ENCODE peak calls at places on chromosomes 3 and 15, in five cellular contexts. One of them, this sample, is unnamed.

GRCh38 chr3:125615256-125615655 is 20.0 kb upstream of the OSBPL11 start:
- DNase-seq in adrenal gland: no peak
- DNase-seq in breast epithelium: no peak
- DNase-seq in uterus: no peak
- DNase-seq in A549: no peak
- DNase-seq in this sample: no peak

GRCh38 chr15:77810180-77810579 is 177.5 kb upstream of the LINGO1 start:
- DNase-seq in adrenal gland: no peak
- DNase-seq in breast epithelium: no peak
- DNase-seq in uterus: no peak
- DNase-seq in A549: no peak
- DNase-seq in this sample: no peak

GRCh38 chr3:159616234-159616825 is 372.3 kb upstream of the IL12A start:
- DNase-seq in adrenal gland: peak; percentile 60
- DNase-seq in breast epithelium: no peak
- DNase-seq in uterus: peak; percentile 21
- DNase-seq in A549: peak; percentile 67
- DNase-seq in this sample: no peak

GRCh38 chr15:88835119-88835518 is 31.9 kb downstream of the ACAN start:
- DNase-seq in adrenal gland: no peak
- DNase-seq in breast epithelium: no peak
- DNase-seq in uterus: no peak
- DNase-seq in A549: no peak
- DNase-seq in this sample: no peak

GRCh38 chr3:64405211-64405818 is 180.0 kb upstream of the PRICKLE2 start:
- DNase-seq in adrenal gland: no peak
- DNase-seq in breast epithelium: no peak
- DNase-seq in uterus: no peak
- DNase-seq in A549: no peak
- DNase-seq in this sample: no peak

GRCh38 chr3:43155464-43156121 is 49.7 kb upstream of the POMGNT2 start:
- DNase-seq in adrenal gland: peak; percentile 92
- DNase-seq in breast epithelium: peak; percentile 27
- DNase-seq in uterus: peak; percentile 82
- DNase-seq in A549: peak; percentile 54
- DNase-seq in this sample: peak; percentile 68

GRCh38 chr15:40342421-40343313 is 1.9 kb upstream of the CCDC9B start:
- DNase-seq in adrenal gland: no peak
- DNase-seq in breast epithelium: no peak
- DNase-seq in uterus: no peak
- DNase-seq in A549: no peak
- DNase-seq in this sample: no peak

GRCh38 chr3:191217331-191217730 is 18.3 kb downstream of the OSTN start:
- DNase-seq in adrenal gland: no peak
- DNase-seq in breast epithelium: no peak
- DNase-seq in uterus: no peak
- DNase-seq in A549: no peak
- DNase-seq in this sample: no peak

GRCh38 chr15:70587896-70588567 is 175.3 kb downstream of the UACA start:
- DNase-seq in adrenal gland: peak; percentile 6
- DNase-seq in breast epithelium: peak; percentile 6
- DNase-seq in uterus: no peak
- DNase-seq in A549: no peak
- DNase-seq in this sample: no peak

GRCh38 chr3:65843732-65844131 is 195.0 kb downstream of the MAGI1 start:
- DNase-seq in adrenal gland: no peak
- DNase-seq in breast epithelium: no peak
- DNase-seq in uterus: no peak
- DNase-seq in A549: no peak
- DNase-seq in this sample: no peak

GRCh38 chr15:50718700-50719125 is 32.1 kb upstream of the TRPM7 start:
- DNase-seq in adrenal gland: no peak
- DNase-seq in breast epithelium: no peak
- DNase-seq in uterus: no peak
- DNase-seq in A549: no peak
- DNase-seq in this sample: no peak

GRCh38 chr15:68028137-68028771 is 25.9 kb upstream of the PIAS1 start:
- DNase-seq in adrenal gland: no peak
- DNase-seq in breast epithelium: no peak
- DNase-seq in uterus: no peak
- DNase-seq in A549: no peak
- DNase-seq in this sample: no peak

GRCh38 chr3:151962371-151962770 is 88.9 kb downstream of the SUCNR1 start:
- DNase-seq in adrenal gland: no peak
- DNase-seq in breast epithelium: no peak
- DNase-seq in uterus: no peak
- DNase-seq in A549: no peak
- DNase-seq in this sample: no peak

GRCh38 chr15:85825719-85826118 is 31.0 kb upstream of the KLHL25 start:
- DNase-seq in adrenal gland: no peak
- DNase-seq in breast epithelium: peak; percentile 41
- DNase-seq in uterus: no peak
- DNase-seq in A549: no peak
- DNase-seq in this sample: no peak

GRCh38 chr3:110243081-110243480 is 828.5 kb upstream of the NECTIN3 start:
- DNase-seq in adrenal gland: no peak
- DNase-seq in breast epithelium: no peak
- DNase-seq in uterus: no peak
- DNase-seq in A549: no peak
- DNase-seq in this sample: no peak

GRCh38 chr3:58041826-58042324 is 33.7 kb downstream of the FLNB start:
- DNase-seq in adrenal gland: no peak
- DNase-seq in breast epithelium: no peak
- DNase-seq in uterus: no peak
- DNase-seq in A549: no peak
- DNase-seq in this sample: no peak

GRCh38 chr3:188975612-188976314 is 196.0 kb upstream of the TPRG1 start:
- DNase-seq in adrenal gland: no peak
- DNase-seq in breast epithelium: no peak
- DNase-seq in uterus: no peak
- DNase-seq in A549: no peak
- DNase-seq in this sample: no peak

GRCh38 chr15:38553071-38553470 is 11.5 kb downstream of the RASGRP1 start:
- DNase-seq in adrenal gland: no peak
- DNase-seq in breast epithelium: no peak
- DNase-seq in uterus: no peak
- DNase-seq in A549: no peak
- DNase-seq in this sample: no peak

GRCh38 chr3:18591120-18591519 is 166.0 kb upstream of the SATB1 start:
- DNase-seq in adrenal gland: no peak
- DNase-seq in breast epithelium: no peak
- DNase-seq in uterus: no peak
- DNase-seq in A549: no peak
- DNase-seq in this sample: no peak

GRCh38 chr3:194310516-194310915 is 40.6 kb downstream of the CPN2 start:
- DNase-seq in adrenal gland: no peak
- DNase-seq in breast epithelium: no peak
- DNase-seq in uterus: no peak
- DNase-seq in A549: no peak
- DNase-seq in this sample: no peak

GRCh38 chr3:194310060-194310481 is 41.1 kb downstream of the CPN2 start:
- DNase-seq in adrenal gland: no peak
- DNase-seq in breast epithelium: no peak
- DNase-seq in uterus: no peak
- DNase-seq in A549: no peak
- DNase-seq in this sample: no peak

GRCh38 chr3:194307849-194308248 is 43.3 kb downstream of the CPN2 start:
- DNase-seq in adrenal gland: no peak
- DNase-seq in breast epithelium: no peak
- DNase-seq in uterus: no peak
- DNase-seq in A549: no peak
- DNase-seq in this sample: no peak

GRCh38 chr3:194306771-194307640 is 44.1 kb downstream of the CPN2 start:
- DNase-seq in adrenal gland: no peak
- DNase-seq in breast epithelium: no peak
- DNase-seq in uterus: no peak
- DNase-seq in A549: no peak
- DNase-seq in this sample: no peak

GRCh38 chr3:194308635-194309213 is 42.4 kb downstream of the CPN2 start:
- DNase-seq in adrenal gland: no peak
- DNase-seq in breast epithelium: no peak
- DNase-seq in uterus: no peak
- DNase-seq in A549: no peak
- DNase-seq in this sample: no peak
- H3K27ac ChIP-seq in adrenal gland: no peak overlapping the region
- H3K27ac ChIP-seq in breast epithelium: no peak overlapping the region
- H3K27ac ChIP-seq in uterus: no peak overlapping the region
- H3K27ac ChIP-seq in A549: peak overlapping the region; percentile 39
- H3K27ac ChIP-seq in this sample: no peak overlapping the region

GRCh38 chr3:106522397-106522796 is 653.6 kb upstream of the CBLB start:
- DNase-seq in adrenal gland: no peak
- DNase-seq in breast epithelium: no peak
- DNase-seq in uterus: no peak
- DNase-seq in A549: no peak
- DNase-seq in this sample: no peak
- TF ChIP-seq POLR2A in adrenal gland: no peak
- TF ChIP-seq POLR2A in breast epithelium: no peak
- TF ChIP-seq POLR2A in uterus: no peak
- TF ChIP-seq POLR2A in A549: no peak
- TF ChIP-seq POLR2A in this sample: no peak

GRCh38 chr15:25062551-25063430 is 108.0 kb downstream of the SNRPN start:
- DNase-seq in adrenal gland: peak; percentile 46
- DNase-seq in breast epithelium: no peak
- DNase-seq in uterus: no peak
- DNase-seq in A549: no peak
- DNase-seq in this sample: no peak
- H3K9me3 ChIP-seq in adrenal gland: no peaks in the 10 kb centered on the region
- H3K9me3 ChIP-seq in breast epithelium: peaks cover 100% of the 10 kb centered on the region
- H3K9me3 ChIP-seq in uterus: no peaks in the 10 kb centered on the region
- H3K9me3 ChIP-seq in A549: peaks cover 71% of the 10 kb centered on the region
- H3K9me3 ChIP-seq in this sample: peaks cover 69% of the 10 kb centered on the region

GRCh38 chr3:124600765-124601164 is 129.5 kb upstream of the UMPS start:
- DNase-seq in adrenal gland: no peak
- DNase-seq in breast epithelium: no peak
- DNase-seq in uterus: no peak
- DNase-seq in A549: no peak
- DNase-seq in this sample: no peak

GRCh38 chr3:124597979-124598378 is 132.3 kb upstream of the UMPS start:
- DNase-seq in adrenal gland: no peak
- DNase-seq in breast epithelium: no peak
- DNase-seq in uterus: no peak
- DNase-seq in A549: no peak
- DNase-seq in this sample: no peak

GRCh38 chr3:124601189-124601588 is 129.1 kb upstream of the UMPS start:
- DNase-seq in adrenal gland: no peak
- DNase-seq in breast epithelium: no peak
- DNase-seq in uterus: no peak
- DNase-seq in A549: no peak
- DNase-seq in this sample: no peak

GRCh38 chr3:124599779-124600693 is 130.2 kb upstream of the UMPS start:
- DNase-seq in adrenal gland: no peak
- DNase-seq in breast epithelium: no peak
- DNase-seq in uterus: no peak
- DNase-seq in A549: peak; percentile 9
- DNase-seq in this sample: no peak

DNA sequence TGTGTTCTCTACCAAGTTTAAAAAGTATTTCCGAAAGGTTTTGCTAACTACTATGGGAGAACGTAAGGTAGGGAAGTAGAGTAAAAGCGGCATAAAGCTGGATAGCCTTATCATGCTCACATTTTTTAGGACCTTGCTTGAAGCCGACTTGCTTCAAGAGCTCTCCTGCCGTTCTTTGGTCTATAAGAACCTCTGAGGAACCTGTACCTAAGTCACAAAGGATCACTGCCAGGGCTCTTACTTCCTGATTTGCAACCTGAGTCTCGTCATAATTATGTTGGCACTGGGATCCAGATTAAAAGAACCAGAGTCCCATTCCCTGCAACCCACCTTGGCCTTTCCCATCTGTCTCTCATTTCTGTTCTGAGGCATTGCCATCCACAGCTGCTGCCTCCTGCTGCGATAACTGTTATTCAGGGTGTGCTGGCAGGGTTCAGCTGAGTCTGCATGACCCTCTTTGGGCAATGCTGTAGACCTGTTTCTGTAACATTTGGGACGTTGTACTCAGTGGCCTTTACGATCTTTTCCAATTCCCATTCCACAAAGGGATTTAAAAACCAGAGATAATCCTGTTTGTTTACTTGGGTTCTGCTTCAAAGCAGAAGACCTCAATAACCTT is 131.0 kb upstream of the UMPS start:
- DNase-seq in adrenal gland: no peak
- DNase-seq in breast epithelium: no peak
- DNase-seq in uterus: no peak
- DNase-seq in A549: no peak
- DNase-seq in this sample: no peak
- H3K27ac ChIP-seq in adrenal gland: no peak overlapping the region
- H3K27ac ChIP-seq in breast epithelium: no peak overlapping the region
- H3K27ac ChIP-seq in uterus: no peak overlapping the region
- H3K27ac ChIP-seq in A549: no peak overlapping the region
- H3K27ac ChIP-seq in this sample: no peak overlapping the region

GRCh38 chr3:119676771-119677640 is at the start of gene COX17:
- DNase-seq in adrenal gland: peak; percentile 99
- DNase-seq in breast epithelium: peak; percentile 94
- DNase-seq in uterus: peak; percentile 93
- DNase-seq in A549: peak; percentile 96
- DNase-seq in this sample: peak; percentile 87
- TF ChIP-seq POLR2A in adrenal gland: peak; percentile 83
- TF ChIP-seq POLR2A in breast epithelium: peak; percentile 28
- TF ChIP-seq POLR2A in uterus: no peak
- TF ChIP-seq POLR2A in A549: peak; percentile 54
- TF ChIP-seq POLR2A in this sample: peak; percentile 28

This sample was measured in tibial nerve.